ENCODE peak calls at places on chromosomes 7 and 10, in nine cellular contexts. One of them, this sample, is unnamed.

GRCh38 chr10:59303018-59303417 is 59.3 kb downstream of the FAM13C start:
- DNase-seq in uterus: no peak
- DNase-seq in HCT116: no peak
- DNase-seq in adrenal gland: no peak
- DNase-seq in H1: no peak
- DNase-seq in ovary: no peak
- DNase-seq in Peyer's patch: no peak
- DNase-seq in testis: no peak
- DNase-seq in heart left ventricle: no peak
- DNase-seq in this sample: no peak

GRCh38 chr10:81784111-81784597 is 90.8 kb upstream of the NRG3 start:
- DNase-seq in ovary: no peak
- DNase-seq in H1: no peak
- DNase-seq in Peyer's patch: no peak
- DNase-seq in testis: no peak
- DNase-seq in heart left ventricle: no peak
- DNase-seq in HCT116: no peak
- DNase-seq in adrenal gland: no peak
- DNase-seq in uterus: no peak
- DNase-seq in this sample: no peak

GRCh38 chr10:132920101-132920925 is 22.1 kb downstream of the CFAP46 start:
- DNase-seq in heart left ventricle: peak; percentile 59
- DNase-seq in HCT116: no peak
- DNase-seq in uterus: no peak
- DNase-seq in Peyer's patch: no peak
- DNase-seq in testis: no peak
- DNase-seq in H1: no peak
- DNase-seq in ovary: no peak
- DNase-seq in adrenal gland: no peak
- DNase-seq in this sample: no peak

GRCh38 chr10:128058746-128059125 is 67.5 kb downstream of the MKI67 start:
- DNase-seq in uterus: no peak
- DNase-seq in testis: no peak
- DNase-seq in HCT116: no peak
- DNase-seq in Peyer's patch: no peak
- DNase-seq in adrenal gland: no peak
- DNase-seq in heart left ventricle: no peak
- DNase-seq in H1: no peak
- DNase-seq in ovary: no peak
- DNase-seq in this sample: no peak

GRCh38 chr10:128863411-128863810 is 603.6 kb upstream of the MGMT start:
- DNase-seq in uterus: no peak
- DNase-seq in H1: no peak
- DNase-seq in testis: no peak
- DNase-seq in ovary: no peak
- DNase-seq in heart left ventricle: no peak
- DNase-seq in adrenal gland: no peak
- DNase-seq in Peyer's patch: no peak
- DNase-seq in HCT116: no peak
- DNase-seq in this sample: peak; percentile 26

GRCh38 chr10:63542835-63543575 is 21.8 kb downstream of the REEP3 start:
- DNase-seq in Peyer's patch: no peak
- DNase-seq in adrenal gland: peak; percentile 67
- DNase-seq in ovary: no peak
- DNase-seq in uterus: no peak
- DNase-seq in heart left ventricle: no peak
- DNase-seq in testis: no peak
- DNase-seq in H1: no peak
- DNase-seq in HCT116: peak; percentile 27
- DNase-seq in this sample: no peak

GRCh38 chr7:5766321-5766761 is 15.1 kb downstream of the RNF216 start:
- DNase-seq in testis: no peak
- DNase-seq in H1: no peak
- DNase-seq in Peyer's patch: no peak
- DNase-seq in HCT116: no peak
- DNase-seq in adrenal gland: no peak
- DNase-seq in heart left ventricle: no peak
- DNase-seq in ovary: no peak
- DNase-seq in uterus: no peak
- DNase-seq in this sample: no peak

GRCh38 chr10:93481931-93482834 is at the start of gene MYOF:
- DNase-seq in uterus: peak; percentile 69
- DNase-seq in Peyer's patch: peak; percentile 34
- DNase-seq in H1: peak; percentile 59
- DNase-seq in ovary: peak; percentile 70
- DNase-seq in testis: peak; percentile 53
- DNase-seq in adrenal gland: peak; percentile 72
- DNase-seq in heart left ventricle: peak; percentile 72
- DNase-seq in HCT116: peak; percentile 78
- DNase-seq in this sample: peak; percentile 93

GRCh38 chr7:92447239-92448184 is at the start of gene GATAD1:
- DNase-seq in adrenal gland: peak; percentile 94
- DNase-seq in H1: peak; percentile 90
- DNase-seq in testis: peak; percentile 95
- DNase-seq in heart left ventricle: peak; percentile 94
- DNase-seq in HCT116: peak; percentile 88
- DNase-seq in Peyer's patch: peak; percentile 80
- DNase-seq in ovary: peak; percentile 93
- DNase-seq in uterus: peak; percentile 92
- DNase-seq in this sample: peak; percentile 98

GRCh38 chr10:80555415-80555814 is 17.7 kb downstream of the SH2D4B start:
- DNase-seq in ovary: no peak
- DNase-seq in Peyer's patch: no peak
- DNase-seq in heart left ventricle: no peak
- DNase-seq in uterus: no peak
- DNase-seq in testis: no peak
- DNase-seq in HCT116: no peak
- DNase-seq in adrenal gland: no peak
- DNase-seq in H1: peak; percentile 37
- DNase-seq in this sample: no peak

GRCh38 chr7:17932770-17933169 is 7.5 kb downstream of the SNX13 start:
- DNase-seq in HCT116: no peak
- DNase-seq in Peyer's patch: no peak
- DNase-seq in heart left ventricle: no peak
- DNase-seq in uterus: no peak
- DNase-seq in ovary: no peak
- DNase-seq in adrenal gland: no peak
- DNase-seq in testis: no peak
- DNase-seq in H1: no peak
- DNase-seq in this sample: no peak

DNA sequence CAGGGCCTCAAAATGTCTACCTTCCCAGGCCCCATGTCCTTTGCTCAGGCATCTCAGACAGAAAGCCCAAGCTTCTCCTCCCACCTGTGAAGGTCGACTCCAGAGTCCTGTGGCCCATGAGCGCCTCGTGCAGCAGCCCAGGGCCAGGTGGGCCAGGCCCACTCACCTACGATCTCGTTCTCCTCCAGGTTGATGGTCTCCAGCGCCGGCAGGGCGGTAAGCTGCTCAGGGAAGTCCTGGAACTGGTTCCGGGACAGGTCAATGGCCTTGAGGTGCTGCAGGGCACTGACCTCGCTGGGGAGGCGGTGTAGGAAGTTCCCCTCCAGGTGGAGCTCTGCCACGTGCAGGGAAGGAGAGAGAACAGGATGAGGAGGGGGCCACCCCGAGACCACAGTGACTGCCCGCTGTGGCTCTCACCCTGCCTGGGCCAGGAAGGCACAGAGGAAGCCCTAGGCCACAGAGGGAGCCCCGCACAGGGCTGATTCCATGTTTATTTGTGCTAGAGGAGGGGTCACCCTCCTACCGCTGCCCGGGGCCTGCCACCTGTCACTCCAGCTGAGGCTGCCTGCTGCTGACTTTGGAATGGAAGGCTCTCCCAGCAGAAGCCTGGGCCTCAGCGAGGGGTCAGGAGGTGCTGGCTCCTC is 40.0 kb upstream of the NPFFR1 start:
- DNase-seq in Peyer's patch: no peak
- DNase-seq in heart left ventricle: no peak
- DNase-seq in H1: peak; percentile 63
- DNase-seq in ovary: no peak
- DNase-seq in HCT116: no peak
- DNase-seq in adrenal gland: no peak
- DNase-seq in testis: no peak
- DNase-seq in uterus: no peak
- DNase-seq in this sample: no peak
- TF ChIP-seq CTCF in Peyer's patch: no peak
- TF ChIP-seq CTCF in heart left ventricle: no peak
- TF ChIP-seq CTCF in H1: peak; percentile 56
- TF ChIP-seq CTCF in ovary: no peak
- TF ChIP-seq CTCF in HCT116: no peak
- TF ChIP-seq CTCF in adrenal gland: no peak
- TF ChIP-seq CTCF in testis: no peak
- TF ChIP-seq CTCF in uterus: no peak
- TF ChIP-seq CTCF in this sample: no peak

GRCh38 chr7:151743481-151743983 is 133.4 kb downstream of the PRKAG2 start:
- DNase-seq in HCT116: no peak
- DNase-seq in ovary: no peak
- DNase-seq in Peyer's patch: no peak
- DNase-seq in adrenal gland: no peak
- DNase-seq in uterus: no peak
- DNase-seq in heart left ventricle: no peak
- DNase-seq in testis: peak; percentile 36
- DNase-seq in H1: no peak
- DNase-seq in this sample: no peak
- TF ChIP-seq POLR2A in HCT116: no peak
- TF ChIP-seq POLR2A in ovary: no peak
- TF ChIP-seq POLR2A in Peyer's patch: no peak
- TF ChIP-seq POLR2A in adrenal gland: no peak
- TF ChIP-seq POLR2A in uterus: no peak
- TF ChIP-seq POLR2A in heart left ventricle: no peak
- TF ChIP-seq POLR2A in testis: no peak
- TF ChIP-seq POLR2A in H1: no peak
- TF ChIP-seq POLR2A in this sample: no peak

DNA sequence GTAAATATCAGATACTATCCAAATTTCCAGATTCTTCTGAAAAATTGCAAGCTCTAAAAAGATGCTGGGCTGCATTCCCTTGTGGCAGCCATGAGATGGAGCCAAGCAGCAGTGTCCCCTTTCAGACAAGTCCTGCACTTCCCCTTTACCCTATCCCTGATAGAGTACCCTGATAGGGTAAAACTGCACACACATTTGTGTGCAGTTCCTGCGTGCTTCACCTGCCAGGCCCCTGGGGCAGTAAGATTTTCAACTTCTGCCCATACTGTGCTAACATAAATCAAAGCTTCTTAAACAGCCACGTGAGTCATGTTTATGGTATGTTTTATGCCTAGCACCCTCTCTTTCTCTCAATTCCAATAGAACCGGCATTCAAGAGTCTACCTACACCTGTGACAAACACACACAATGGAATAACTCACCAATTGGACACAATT is 52.2 kb downstream of the IFIT5 start:
- DNase-seq in heart left ventricle: no peak
- DNase-seq in Peyer's patch: no peak
- DNase-seq in testis: peak; percentile 23
- DNase-seq in ovary: no peak
- DNase-seq in adrenal gland: peak; percentile 31
- DNase-seq in uterus: no peak
- DNase-seq in HCT116: peak; percentile 44
- DNase-seq in H1: no peak
- DNase-seq in this sample: no peak
- TF ChIP-seq CTCF in heart left ventricle: peak; percentile 26
- TF ChIP-seq CTCF in Peyer's patch: no peak
- TF ChIP-seq CTCF in testis: no peak
- TF ChIP-seq CTCF in ovary: no peak
- TF ChIP-seq CTCF in adrenal gland: peak; percentile 57
- TF ChIP-seq CTCF in uterus: peak; percentile 18
- TF ChIP-seq CTCF in HCT116: peak; percentile 55
- TF ChIP-seq CTCF in H1: peak; percentile 71
- TF ChIP-seq CTCF in this sample: no peak

GRCh38 chr10:73997479-73997805 is 474 bp upstream of the VCL start:
- DNase-seq in uterus: no peak
- DNase-seq in H1: no peak
- DNase-seq in HCT116: no peak
- DNase-seq in testis: peak; percentile 81
- DNase-seq in ovary: no peak
- DNase-seq in Peyer's patch: peak; percentile 80
- DNase-seq in adrenal gland: no peak
- DNase-seq in heart left ventricle: no peak
- DNase-seq in this sample: no peak

GRCh38 chr10:73997806-73998622 is at the start of gene VCL:
- DNase-seq in heart left ventricle: peak; percentile 99
- DNase-seq in adrenal gland: peak; percentile 99
- DNase-seq in H1: peak; percentile 99
- DNase-seq in Peyer's patch: peak; percentile 96
- DNase-seq in ovary: peak; percentile 99
- DNase-seq in HCT116: peak; percentile 95
- DNase-seq in testis: peak; percentile 98
- DNase-seq in uterus: peak; percentile 100
- DNase-seq in this sample: peak; percentile 98

GRCh38 chr10:73999703-74000102 is 1.8 kb downstream of the VCL start:
- DNase-seq in testis: no peak
- DNase-seq in ovary: no peak
- DNase-seq in adrenal gland: no peak
- DNase-seq in HCT116: no peak
- DNase-seq in uterus: no peak
- DNase-seq in H1: no peak
- DNase-seq in Peyer's patch: no peak
- DNase-seq in heart left ventricle: no peak
- DNase-seq in this sample: no peak

GRCh38 chr10:74000892-74001669 is 3.2 kb downstream of the VCL start:
- DNase-seq in testis: no peak
- DNase-seq in Peyer's patch: no peak
- DNase-seq in HCT116: no peak
- DNase-seq in H1: no peak
- DNase-seq in heart left ventricle: no peak
- DNase-seq in adrenal gland: no peak
- DNase-seq in ovary: no peak
- DNase-seq in uterus: no peak
- DNase-seq in this sample: no peak

DNA sequence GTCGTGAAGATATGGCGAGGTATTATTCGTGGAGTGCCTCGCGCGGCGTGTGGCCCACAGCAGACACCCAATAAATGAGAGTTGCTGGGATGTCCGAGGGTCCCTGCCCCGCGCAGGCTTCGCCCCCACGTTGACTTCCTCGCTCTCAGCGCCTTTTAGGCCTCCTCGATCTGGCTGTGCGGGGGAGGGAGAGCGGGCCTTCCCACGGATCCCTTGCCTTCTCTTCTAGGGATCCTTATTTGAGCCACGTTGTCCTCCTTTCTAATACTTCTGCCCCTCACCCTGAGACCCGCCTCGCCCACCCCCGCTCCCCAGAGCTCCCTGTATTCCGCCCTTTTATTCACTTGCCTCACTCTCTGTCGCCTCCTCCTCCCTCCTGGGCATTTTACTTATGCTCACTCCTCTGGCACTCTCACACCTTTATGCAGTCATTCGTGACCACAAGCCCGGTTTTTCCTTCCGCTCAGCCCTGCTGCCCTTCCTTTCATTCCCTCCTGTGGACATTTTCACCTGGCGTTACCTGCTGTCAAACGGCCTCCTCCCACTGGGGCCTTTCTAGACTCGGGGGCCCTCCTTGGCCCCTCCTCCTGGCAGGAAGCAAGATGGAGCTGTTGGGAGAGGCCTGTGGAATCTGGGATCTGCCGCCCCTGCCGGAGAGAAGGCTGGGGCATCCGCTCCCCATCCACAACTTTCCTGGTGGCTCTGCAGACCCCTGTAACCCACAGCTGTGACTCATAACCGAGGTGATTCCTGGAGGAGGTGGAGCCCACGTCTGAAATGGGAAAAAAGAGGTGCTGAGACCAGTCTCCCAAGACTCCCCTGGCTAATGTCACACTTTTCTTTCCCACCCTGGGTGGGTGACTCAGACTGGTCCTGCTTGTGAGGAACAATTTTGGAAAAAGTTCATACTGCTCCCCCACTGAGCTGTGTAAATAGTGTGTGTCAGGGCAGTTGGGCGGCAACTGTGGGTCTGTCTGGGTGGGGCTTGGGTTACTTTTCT is 1.0 kb downstream of the VCL start:
- DNase-seq in ovary: peak; percentile 71
- DNase-seq in adrenal gland: peak; percentile 40
- DNase-seq in Peyer's patch: no peak
- DNase-seq in HCT116: peak; percentile 34
- DNase-seq in H1: peak; percentile 68
- DNase-seq in heart left ventricle: peak; percentile 73
- DNase-seq in testis: peak; percentile 70
- DNase-seq in uterus: peak; percentile 75
- DNase-seq in this sample: peak; percentile 74
- TF ChIP-seq POLR2A in ovary: peak; percentile 12
- TF ChIP-seq POLR2A in adrenal gland: peak; percentile 7
- TF ChIP-seq POLR2A in Peyer's patch: peak; percentile 50
- TF ChIP-seq POLR2A in HCT116: no peak
- TF ChIP-seq POLR2A in H1: no peak
- TF ChIP-seq POLR2A in heart left ventricle: no peak
- TF ChIP-seq POLR2A in testis: no peak
- TF ChIP-seq POLR2A in uterus: no peak
- TF ChIP-seq POLR2A in this sample: no peak

This sample was measured in lower leg skin.